ENCODE peak calls at places on chromosomes 5 and 9, in seven cellular contexts. M, P, K, T, Y, X and C are unnamed samples.

GRCh38 chr5:58542709-58543108 is 40.2 kb upstream of the RAB3C start:
- DNase-seq in P (no peak), Y (no peak), M (no peak), X (no peak), K (no peak), T (no peak), C (no peak)

GRCh38 chr5:151897017-151897552 is 27.6 kb downstream of the GLRA1 start:
- DNase-seq in X (no peak), M (no peak), P (no peak), K (no peak), Y (no peak), T (no peak), C (no peak)

GRCh38 chr5:35694481-35694880 is 76.8 kb downstream of the SPEF2 start:
- DNase-seq in M (no peak), K (no peak), T (no peak), X (no peak), Y (no peak), P (no peak), C (no peak)

GRCh38 chr9:131624636-131625241 is 79.4 kb downstream of the PRRT1B start:
- DNase-seq in T (no peak), K (peak), X (peak), M (no peak), Y (no peak), P (no peak), C (no peak)

GRCh38 chr5:29143266-29143665 is 2050.2 kb upstream of the CDH6 start:
- DNase-seq in K (no peak), T (no peak), P (no peak), Y (no peak), X (no peak), M (no peak), C (no peak)

GRCh38 chr5:959581-960531 is 48.7 kb upstream of the NKD2 start:
- DNase-seq in X (peak), T (peak), P (no peak), K (no peak), M (no peak), Y (no peak), C (no peak)

GRCh38 chr9:114504341-114505186 is 709 bp downstream of the WHRN start:
- DNase-seq in Y (peak), T (no peak), M (no peak), X (peak), K (peak), P (no peak), C (peak)

GRCh38 chr5:158858746-158859145 is 241.0 kb downstream of the EBF1 start:
- DNase-seq in P (no peak), X (no peak), Y (no peak), T (no peak), K (no peak), M (no peak), C (no peak)

GRCh38 chr5:33736510-33736909 is 155.3 kb downstream of the ADAMTS12 start:
- DNase-seq in P (no peak), K (peak), Y (no peak), T (no peak), M (no peak), X (no peak), C (no peak)

GRCh38 chr5:38528162-38528703 is 28.2 kb downstream of the LIFR start:
- DNase-seq in Y (no peak), K (no peak), P (no peak), T (no peak), M (no peak), X (no peak), C (no peak)

GRCh38 chr9:12815895-12816294 is 41.1 kb downstream of the LURAP1L start:
- DNase-seq in X (no peak), P (no peak), T (no peak), M (no peak), K (peak), Y (no peak), C (no peak)

GRCh38 chr5:157487358-157487757 is 27.3 kb downstream of the NIPAL4 start:
- DNase-seq in Y (no peak), T (no peak), K (no peak), M (no peak), P (no peak), X (no peak), C (no peak)